ENCODE peak calls at places on chromosome 10, in six cellular contexts. Y, R, A, D, Z and U are unnamed samples. For H3K4me1, the result is how much of the 10 kb centered on the place peaks cover.

GRCh38 chr10:119449210-119449584 is 93.3 kb downstream of the RGS10 start:
- DNase-seq in Y (no peak), R (no peak), A (peak), D (peak), Z (no peak), U (no peak)

GRCh38 chr10:14598809-14599764 is 175.6 kb downstream of the FAM107B start:
- DNase-seq in Y (no peak), R (no peak), A (no peak), D (no peak), Z (no peak), U (no peak)

GRCh38 chr10:76436367-76436766 is 1004.9 kb downstream of the LRMDA start:
- DNase-seq in Y (no peak), R (no peak), A (no peak), D (no peak), Z (no peak), U (no peak)

GRCh38 chr10:131198401-131198800 is 113.1 kb downstream of the TCERG1L start:
- DNase-seq in Y (peak), R (peak), A (no peak), D (peak), Z (peak), U (no peak)

GRCh38 chr10:119161680-119162079 is 3.8 kb downstream of the SFXN4 start:
- DNase-seq in Y (no peak), R (no peak), A (no peak), D (no peak), Z (peak), U (no peak)

GRCh38 chr10:105952153-105952552 is 1212.4 kb downstream of the SORCS1 start:
- DNase-seq in Y (peak), R (peak), A (peak), D (peak), Z (no peak), U (no peak)

GRCh38 chr10:43057231-43057711 is 19.6 kb upstream of the RET start:
- DNase-seq in Y (no peak), R (no peak), A (peak), D (peak), Z (no peak), U (peak)

GRCh38 chr10:8088504-8088903 is 34.0 kb downstream of the GATA3 start:
- DNase-seq in Y (no peak), R (no peak), A (no peak), D (no peak), Z (no peak), U (no peak)

GRCh38 chr10:78353636-78354035 is 320.0 kb downstream of the RPS24 start:
- DNase-seq in Y (no peak), R (no peak), A (no peak), D (no peak), Z (no peak), U (no peak)

GRCh38 chr10:8144496-8144895 is 90.0 kb downstream of the GATA3 start:
- DNase-seq in Y (no peak), R (no peak), A (no peak), D (no peak), Z (no peak), U (no peak)

GRCh38 chr10:108147346-108147745 is 982.8 kb upstream of the SORCS1 start:
- DNase-seq in Y (no peak), R (no peak), A (no peak), D (no peak), Z (no peak), U (no peak)

GRCh38 chr10:108358912-108359311 is 1194.4 kb upstream of the SORCS1 start:
- DNase-seq in Y (no peak), R (no peak), A (no peak), D (no peak), Z (no peak), U (no peak)

GRCh38 chr10:102435529-102436233 is 3.3 kb upstream of the CUEDC2 start:
- DNase-seq in Y (no peak), R (peak), A (peak), D (no peak), Z (peak), U (no peak)

GRCh38 chr10:132397036-132397541 is at the start of gene PWWP2B:
- DNase-seq in Y (peak), R (no peak), A (peak), D (peak), Z (peak), U (peak)

GRCh38 chr10:100349672-100350071 is 2.6 kb downstream of the SCD start:
- DNase-seq in Y (no peak), R (no peak), A (no peak), D (no peak), Z (no peak), U (no peak)
- H3K4me3 ChIP-seq in Y (no peak), R (peak), A (peak), D (no peak), Z (no peak), U (no peak)

GRCh38 chr10:17066801-17067200 is 62.8 kb downstream of the CUBN start:
- DNase-seq in Y (no peak), R (no peak), A (no peak), D (no peak), Z (no peak), U (no peak)

GRCh38 chr10:17066000-17066399 is 63.6 kb downstream of the CUBN start:
- DNase-seq in Y (no peak), R (no peak), A (no peak), D (no peak), Z (no peak), U (no peak)

GRCh38 chr10:17065273-17065672 is 64.3 kb downstream of the CUBN start:
- DNase-seq in Y (no peak), R (no peak), A (no peak), D (no peak), Z (no peak), U (no peak)

GRCh38 chr10:17062493-17063487 is 66.8 kb downstream of the CUBN start:
- DNase-seq in Y (peak), R (peak), A (no peak), D (peak), Z (peak), U (no peak)

DNA sequence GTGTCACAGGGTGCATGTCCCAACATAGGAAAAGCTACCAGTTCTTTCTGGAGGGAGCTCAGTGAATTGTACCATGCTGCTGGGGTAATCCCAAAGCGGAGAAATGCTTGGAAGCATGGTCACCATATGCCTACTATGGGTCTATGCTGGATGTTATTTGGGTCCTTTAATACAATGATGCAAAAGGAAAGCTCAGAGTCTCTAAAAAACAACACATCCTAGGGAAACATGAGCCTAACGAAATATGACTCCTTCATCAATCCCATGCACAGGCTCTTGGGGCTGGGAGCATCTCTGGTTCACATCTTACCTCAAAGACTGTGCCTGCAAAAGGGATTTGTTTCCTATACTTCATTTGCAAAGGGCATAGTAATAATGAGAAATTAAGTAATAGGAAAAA is 65.2 kb downstream of the CUBN start:
- DNase-seq in Y (no peak), R (no peak), A (no peak), D (no peak), Z (no peak), U (no peak)
- H3K4me1 ChIP-seq in Y (under half), R (under half), A (under half), D (under half), Z (under half), U (under half)

GRCh38 chr10:112986791-112987190 is 36.7 kb downstream of the TCF7L2 start:
- DNase-seq in Y (no peak), R (no peak), A (no peak), D (no peak), Z (no peak), U (no peak)

GRCh38 chr10:112988839-112989406 is 38.9 kb downstream of the TCF7L2 start:
- DNase-seq in Y (no peak), R (no peak), A (no peak), D (no peak), Z (no peak), U (no peak)

GRCh38 chr10:112983444-112984056 is 33.5 kb downstream of the TCF7L2 start:
- DNase-seq in Y (no peak), R (no peak), A (no peak), D (no peak), Z (no peak), U (no peak)

GRCh38 chr10:112984756-112985155 is 34.7 kb downstream of the TCF7L2 start:
- DNase-seq in Y (no peak), R (no peak), A (no peak), D (no peak), Z (no peak), U (no peak)

GRCh38 chr10:112985701-112986510 is 35.9 kb downstream of the TCF7L2 start:
- DNase-seq in Y (no peak), R (no peak), A (no peak), D (no peak), Z (no peak), U (no peak)
- H3K4me3 ChIP-seq in Y (no peak), R (no peak), A (no peak), D (no peak), Z (no peak), U (no peak)

GRCh38 chr10:24442234-24442633 is 233.3 kb downstream of the KIAA1217 start:
- DNase-seq in Y (no peak), R (no peak), A (no peak), D (no peak), Z (no peak), U (no peak)
- H3K4me1 ChIP-seq in Y (under half), R (under half), A (under half), D (under half), Z (under half), U (under half)

DNA sequence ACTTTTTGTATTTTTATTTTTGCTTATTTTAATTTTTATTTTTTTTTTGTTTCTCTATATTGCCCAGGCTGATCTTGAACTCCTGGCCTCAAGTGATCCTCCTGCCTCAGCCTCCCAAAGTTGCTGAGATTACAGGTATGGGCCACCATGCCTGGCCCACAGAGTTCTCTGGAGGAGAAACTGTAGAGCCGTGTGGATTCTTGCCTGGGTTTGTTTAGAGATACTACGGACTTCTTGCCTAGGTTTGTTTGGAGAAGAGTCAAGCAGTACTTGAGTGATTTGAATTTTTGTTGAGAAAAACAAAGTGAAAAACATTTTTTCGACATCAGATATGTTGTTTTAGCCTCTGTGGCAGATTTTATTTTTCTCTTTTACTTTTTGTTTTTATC is 99.0 kb downstream of the CAMK1D start:
- DNase-seq in Y (no peak), R (no peak), A (no peak), D (no peak), Z (no peak), U (peak)
- H3K4me3 ChIP-seq in Y (no peak), R (no peak), A (no peak), D (no peak), Z (no peak), U (no peak)

DNA sequence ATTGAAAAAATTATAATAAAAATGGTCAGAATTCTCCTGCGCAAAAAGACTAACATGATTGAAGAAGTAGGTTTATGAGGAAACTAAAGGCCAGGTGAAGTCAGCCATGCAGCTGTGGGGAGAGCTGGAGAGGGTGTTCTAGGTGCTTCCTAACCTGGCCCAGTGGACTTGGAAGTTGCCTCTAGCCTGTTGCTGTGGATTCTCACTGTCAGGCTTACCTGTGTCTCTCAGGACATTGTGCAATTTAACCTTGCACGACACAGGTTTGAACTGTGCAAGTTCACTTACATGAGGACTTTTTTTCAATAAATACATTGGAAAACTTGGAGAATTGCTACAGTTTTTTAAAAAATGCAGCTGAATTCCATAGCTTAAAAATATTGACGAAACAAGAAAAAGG is 266.4 kb downstream of the CXCL12 start:
- DNase-seq in Y (no peak), R (no peak), A (no peak), D (no peak), Z (no peak), U (no peak)
- H3K4me1 ChIP-seq in Y (under half), R (under half), A (under half), D (under half), Z (under half), U (under half)

GRCh38 chr10:60753817-60754216 is 24.5 kb upstream of the CDK1 start:
- DNase-seq in Y (no peak), R (no peak), A (no peak), D (no peak), Z (no peak), U (no peak)
- H3K4me3 ChIP-seq in Y (no peak), R (no peak), A (no peak), D (no peak), Z (no peak), U (no peak)

DNA sequence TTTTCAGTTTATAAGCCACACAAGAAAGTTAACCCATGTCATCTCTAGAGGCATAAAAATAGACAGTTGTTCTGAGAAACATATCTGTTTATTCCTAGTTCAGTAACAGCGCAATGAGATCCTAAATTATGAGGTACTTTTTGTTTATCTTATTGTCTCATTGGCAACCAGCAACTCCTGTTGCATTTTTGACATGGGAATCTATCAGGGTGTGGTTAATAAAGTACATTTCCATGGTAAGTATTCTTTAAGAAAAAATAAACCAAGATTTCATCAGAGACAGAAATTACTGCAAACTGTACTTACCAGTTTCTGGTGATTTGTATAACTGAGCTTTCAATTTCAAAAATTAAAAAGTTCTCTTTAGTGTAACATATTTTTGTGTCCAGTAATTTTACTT is 9.0 kb downstream of the FAS start:
- DNase-seq in Y (no peak), R (no peak), A (no peak), D (no peak), Z (no peak), U (no peak)
- H3K4me1 ChIP-seq in Y (under half), R (under half), A (half or more), D (under half), Z (under half), U (under half)

DNA sequence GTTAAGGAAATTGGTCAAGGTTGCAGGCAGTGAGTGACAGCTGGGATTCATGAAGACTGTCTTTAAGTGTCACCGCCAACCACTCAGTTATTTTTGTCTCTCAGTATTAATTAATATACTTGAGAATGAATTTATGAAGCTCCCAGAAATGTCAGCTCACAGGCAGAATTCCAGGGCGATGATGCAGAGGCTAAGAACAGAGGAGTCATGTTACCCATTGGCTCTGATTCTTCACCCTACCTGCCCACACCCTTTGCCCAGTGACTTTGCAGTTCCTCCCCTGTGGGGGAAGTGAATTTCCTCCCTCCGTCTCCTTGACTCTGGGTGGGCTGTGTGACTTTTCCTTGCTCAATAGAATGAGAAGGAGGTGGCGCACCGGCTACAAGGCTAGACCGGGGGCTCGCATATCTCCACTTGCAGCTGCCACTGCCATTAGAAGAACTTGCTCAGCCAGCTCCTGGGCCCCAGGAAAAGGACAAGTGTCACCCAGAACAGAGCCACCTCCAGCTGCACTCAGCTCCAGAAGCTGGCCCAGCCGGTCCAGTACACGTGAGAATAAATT is 157.1 kb upstream of the PRKCQ start:
- DNase-seq in Y (no peak), R (peak), A (no peak), D (no peak), Z (no peak), U (no peak)
- H3K4me3 ChIP-seq in Y (no peak), R (no peak), A (no peak), D (no peak), Z (no peak), U (no peak)

DNA sequence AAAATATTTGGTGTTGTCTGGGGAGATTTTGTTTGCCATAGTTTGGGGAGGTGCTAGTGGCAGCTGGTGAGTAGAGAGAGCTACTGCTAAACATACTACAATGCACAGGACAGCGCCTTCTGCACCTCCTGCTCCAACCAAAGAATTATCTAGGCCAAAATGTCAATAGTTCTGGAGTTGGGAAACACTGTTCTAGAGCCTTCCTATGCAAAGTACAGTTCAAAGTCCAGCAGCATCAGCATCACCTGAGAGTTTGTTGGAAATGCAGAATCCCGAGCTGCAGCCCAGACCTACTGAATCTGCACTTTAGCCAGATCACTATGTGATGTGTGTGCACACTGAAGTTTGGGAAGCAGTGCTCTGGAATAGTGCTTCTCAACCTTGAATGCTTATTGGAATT is 290.7 kb downstream of the TCF7L2 start:
- DNase-seq in Y (no peak), R (no peak), A (no peak), D (no peak), Z (no peak), U (no peak)
- H3K4me1 ChIP-seq in Y (under half), R (under half), A (under half), D (under half), Z (under half), U (under half)